ENCODE peak calls at places on chromosomes 6 and 20, in eight cellular contexts. B is EL; D is CD4-positive, CD25-positive, alpha-beta regulatory T cell; U is brain pericyte; C is stimulated activated CD4-positive, alpha-beta T cell treated with anti-CD3 and anti-CD28 coated beads, Interleukin-15, amount 100 ng/mL, for 1 hour; K is ELF-1; T is GM18507; P is progenitor cell of endocrine pancreas. M is an unnamed sample.

GRCh38 chr6:63598251-63599036 is 26.2 kb downstream of the LOC128125822 start:
- DNase-seq in K (peak), D (peak), U (no peak), C (peak), B (peak), P (peak), T (peak), M (peak)

GRCh38 chr6:155272353-155273222 is 8.8 kb downstream of the CLDN20 start:
- DNase-seq in K (no peak), T (no peak), U (no peak), D (no peak), P (no peak), B (no peak), C (no peak), M (no peak)

GRCh38 chr20:60228255-60228654 is 270.0 kb downstream of the CDH26 start:
- DNase-seq in U (no peak), T (no peak), P (no peak), K (no peak), D (no peak), C (no peak), B (no peak), M (no peak)

GRCh38 chr20:19492116-19492515 is 265.9 kb upstream of the RIN2 start:
- DNase-seq in P (no peak), D (no peak), U (no peak), C (no peak), K (no peak), B (peak), T (no peak), M (no peak)

GRCh38 chr6:3088446-3088845 is 20.2 kb downstream of the RIPK1 start:
- DNase-seq in P (no peak), C (no peak), U (no peak), B (no peak), T (no peak), K (no peak), D (no peak), M (no peak)

GRCh38 chr20:5919634-5920544 is 30.4 kb downstream of the TRMT6 start:
- DNase-seq in K (peak), T (no peak), C (no peak), B (no peak), U (no peak), P (no peak), D (no peak), M (no peak)

GRCh38 chr20:13492001-13492480 is 146.7 kb downstream of the TASP1 start:
- DNase-seq in B (peak), U (no peak), P (no peak), D (no peak), C (no peak), K (peak), T (no peak), M (no peak)

GRCh38 chr6:107636486-107636885 is 146.6 kb downstream of the SOBP start:
- DNase-seq in C (no peak), T (no peak), D (no peak), B (no peak), K (peak), P (no peak), U (no peak), M (no peak)

GRCh38 chr20:4889446-4889845 is 111.9 kb downstream of the SLC23A2 start:
- DNase-seq in C (no peak), T (no peak), U (no peak), B (no peak), P (no peak), D (no peak), K (no peak), M (no peak)

GRCh38 chr20:31567380-31567720 is 37.7 kb upstream of the ID1 start:
- DNase-seq in C (no peak), B (no peak), D (no peak), K (no peak), U (no peak), P (no peak), T (no peak), M (no peak)

GRCh38 chr6:68473433-68474210 is 161.5 kb upstream of the ADGRB3 start:
- DNase-seq in U (no peak), C (no peak), T (no peak), D (no peak), K (no peak), P (no peak), B (no peak), M (no peak)

GRCh38 chr20:57751411-57751810 is 41.6 kb upstream of the PMEPA1 start:
- DNase-seq in D (no peak), B (no peak), C (no peak), U (no peak), T (no peak), P (no peak), K (no peak), M (no peak)

M was measured in naive B cell.